ENCODE peak calls at places on chromosomes 12 and 14, in five cellular contexts. U is effector memory CD4-positive, alpha-beta T cell; F is testis; T is esophagus muscularis mucosa; G is Panc1. S is an unnamed sample. For H3K36me3, the result is how much of the 10 kb centered on the place peaks cover.

GRCh38 chr14:51069065-51069464 is 25.8 kb downstream of the TRIM9 start:
- DNase-seq in U (no peak), T (no peak), G (no peak), F (no peak), S (no peak)

GRCh38 chr14:33676135-33676566 is 274.7 kb downstream of the EGLN3 start:
- DNase-seq in G (no peak), T (no peak), F (peak), U (no peak), S (peak)

GRCh38 chr12:63899396-63899795 is 54.9 kb downstream of the SRGAP1 start:
- DNase-seq in G (no peak), U (no peak), T (no peak), F (no peak), S (no peak)

GRCh38 chr12:93802698-93803097 is 125.5 kb downstream of the CRADD start:
- DNase-seq in F (no peak), U (no peak), T (no peak), G (no peak), S (no peak)

GRCh38 chr12:96034631-96035282 is 630 bp downstream of the LTA4H start:
- DNase-seq in T (no peak), G (no peak), F (peak), U (no peak), S (peak)

GRCh38 chr12:83954939-83955601 is 957.5 kb downstream of the SLC6A15 start:
- DNase-seq in T (no peak), G (no peak), U (no peak), F (peak), S (no peak)

GRCh38 chr12:57766464-57767311 is at the start of gene CYP27B1:
- DNase-seq in F (peak), U (no peak), G (no peak), T (no peak), S (peak)

GRCh38 chr12:132847363-132848356 is 19.0 kb upstream of the GOLGA3 start:
- DNase-seq in G (no peak), T (no peak), F (no peak), U (no peak), S (no peak)

GRCh38 chr12:93223440-93224426 is 154.0 kb upstream of the NUDT4 start:
- DNase-seq in G (no peak), F (no peak), T (peak), U (no peak), S (no peak)

GRCh38 chr14:29274890-29275651 is 508.5 kb downstream of the FOXG1 start:
- DNase-seq in T (no peak), U (no peak), G (no peak), F (no peak), S (peak)

GRCh38 chr12:124680863-124681778 is 113.7 kb upstream of the NCOR2 start:
- DNase-seq in F (no peak), U (no peak), T (peak), G (peak), S (peak)

GRCh38 chr14:51092965-51093364 is 1.9 kb downstream of the TRIM9 start:
- DNase-seq in U (no peak), T (no peak), G (no peak), F (no peak), S (no peak)

GRCh38 chr14:71488703-71489141 is 443.5 kb upstream of the RGS6 start:
- DNase-seq in F (no peak), G (no peak), U (no peak), T (no peak), S (no peak)
- H3K27ac ChIP-seq in F (no peak), G (no peak), U (no peak), T (peak), S (no peak)

GRCh38 chr12:106006940-106007339 is 131.8 kb downstream of the NUAK1 start:
- DNase-seq in U (no peak), T (no peak), F (no peak), G (no peak), S (no peak)
- H3K36me3 ChIP-seq in U (under half), T (under half), F (under half), G (under half), S (under half)

GRCh38 chr12:24803406-24804245 is 145.3 kb downstream of the BCAT1 start:
- DNase-seq in U (no peak), T (no peak), F (no peak), G (no peak), S (no peak)
- H3K27ac ChIP-seq in U (no peak), T (no peak), F (no peak), G (no peak), S (no peak)

GRCh38 chr12:48198619-48198973 is 4.5 kb downstream of the OR10AD1 start:
- DNase-seq in U (peak), G (no peak), F (peak), T (peak), S (no peak)
- H3K36me3 ChIP-seq in U (under half), G (under half), F (under half), T (under half), S (under half)

S was measured in WERI-Rb-1.